ENCODE peak calls at places on chromosomes 1 and 21, in ten cellular contexts. One of them, this sample, is unnamed.

GRCh38 chr21:41684381-41685245 is 82.2 kb downstream of the RIPK4 start:
- DNase-seq in AG10803: peak; percentile 66
- DNase-seq in Daoy: peak; percentile 87
- DNase-seq in astrocyte of the spinal cord: peak; percentile 31
- DNase-seq in fibroblast of pulmonary artery: peak; percentile 62
- DNase-seq in left ventricle myocardium superior: no peak
- DNase-seq in Right ventricle myocardium inferior: peak; percentile 51
- DNase-seq in neural progenitor cell: no peak
- DNase-seq in fibroblast of mammary gland: peak; percentile 67
- DNase-seq in left ventricle myocardium inferior: no peak
- DNase-seq in this sample: no peak

GRCh38 chr21:37430184-37430821 is 63.7 kb downstream of the DYRK1A start:
- DNase-seq in AG10803: no peak
- DNase-seq in Daoy: no peak
- DNase-seq in astrocyte of the spinal cord: no peak
- DNase-seq in fibroblast of pulmonary artery: no peak
- DNase-seq in left ventricle myocardium superior: no peak
- DNase-seq in Right ventricle myocardium inferior: no peak
- DNase-seq in neural progenitor cell: no peak
- DNase-seq in fibroblast of mammary gland: no peak
- DNase-seq in left ventricle myocardium inferior: no peak
- DNase-seq in this sample: no peak

GRCh38 chr1:75243124-75243523 is 108.9 kb downstream of the LHX8 start:
- DNase-seq in AG10803: no peak
- DNase-seq in Daoy: no peak
- DNase-seq in astrocyte of the spinal cord: no peak
- DNase-seq in fibroblast of pulmonary artery: no peak
- DNase-seq in left ventricle myocardium superior: no peak
- DNase-seq in Right ventricle myocardium inferior: no peak
- DNase-seq in neural progenitor cell: no peak
- DNase-seq in fibroblast of mammary gland: no peak
- DNase-seq in left ventricle myocardium inferior: no peak
- DNase-seq in this sample: no peak

GRCh38 chr1:12774801-12775345 is 1.3 kb downstream of the PRAMEF12 start:
- DNase-seq in AG10803: no peak
- DNase-seq in Daoy: no peak
- DNase-seq in astrocyte of the spinal cord: no peak
- DNase-seq in fibroblast of pulmonary artery: no peak
- DNase-seq in left ventricle myocardium superior: no peak
- DNase-seq in Right ventricle myocardium inferior: no peak
- DNase-seq in neural progenitor cell: no peak
- DNase-seq in fibroblast of mammary gland: no peak
- DNase-seq in left ventricle myocardium inferior: no peak
- DNase-seq in this sample: no peak

GRCh38 chr1:36956570-36956969 is 77.7 kb downstream of the GRIK3 start:
- DNase-seq in AG10803: no peak
- DNase-seq in Daoy: no peak
- DNase-seq in astrocyte of the spinal cord: no peak
- DNase-seq in fibroblast of pulmonary artery: no peak
- DNase-seq in left ventricle myocardium superior: no peak
- DNase-seq in Right ventricle myocardium inferior: peak; percentile 27
- DNase-seq in neural progenitor cell: no peak
- DNase-seq in fibroblast of mammary gland: no peak
- DNase-seq in left ventricle myocardium inferior: no peak
- DNase-seq in this sample: no peak

GRCh38 chr21:42975886-42976608 is 1.7 kb downstream of the PKNOX1 start:
- DNase-seq in AG10803: no peak
- DNase-seq in Daoy: no peak
- DNase-seq in astrocyte of the spinal cord: no peak
- DNase-seq in fibroblast of pulmonary artery: no peak
- DNase-seq in left ventricle myocardium superior: no peak
- DNase-seq in Right ventricle myocardium inferior: no peak
- DNase-seq in neural progenitor cell: no peak
- DNase-seq in fibroblast of mammary gland: peak; percentile 22
- DNase-seq in left ventricle myocardium inferior: no peak
- DNase-seq in this sample: no peak

GRCh38 chr1:150764617-150765090 is 924 bp downstream of the CTSS start:
- DNase-seq in AG10803: peak; percentile 84
- DNase-seq in Daoy: peak; percentile 56
- DNase-seq in astrocyte of the spinal cord: peak; percentile 59
- DNase-seq in fibroblast of pulmonary artery: peak; percentile 89
- DNase-seq in left ventricle myocardium superior: no peak
- DNase-seq in Right ventricle myocardium inferior: no peak
- DNase-seq in neural progenitor cell: no peak
- DNase-seq in fibroblast of mammary gland: peak; percentile 80
- DNase-seq in left ventricle myocardium inferior: no peak
- DNase-seq in this sample: no peak

GRCh38 chr1:75136921-75137641 is 2.9 kb downstream of the LHX8 start:
- DNase-seq in AG10803: peak; percentile 15
- DNase-seq in Daoy: peak; percentile 16
- DNase-seq in astrocyte of the spinal cord: no peak
- DNase-seq in fibroblast of pulmonary artery: peak; percentile 17
- DNase-seq in left ventricle myocardium superior: no peak
- DNase-seq in Right ventricle myocardium inferior: peak; percentile 6
- DNase-seq in neural progenitor cell: peak; percentile 39
- DNase-seq in fibroblast of mammary gland: peak; percentile 7
- DNase-seq in left ventricle myocardium inferior: no peak
- DNase-seq in this sample: no peak

GRCh38 chr1:228986093-228986904 is 251.0 kb downstream of the RHOU start:
- DNase-seq in AG10803: no peak
- DNase-seq in Daoy: no peak
- DNase-seq in astrocyte of the spinal cord: peak; percentile 20
- DNase-seq in fibroblast of pulmonary artery: peak; percentile 41
- DNase-seq in left ventricle myocardium superior: peak; percentile 73
- DNase-seq in Right ventricle myocardium inferior: peak; percentile 74
- DNase-seq in neural progenitor cell: no peak
- DNase-seq in fibroblast of mammary gland: peak; percentile 10
- DNase-seq in left ventricle myocardium inferior: peak; percentile 63
- DNase-seq in this sample: no peak

GRCh38 chr1:212514056-212514614 is 81.4 kb downstream of the NENF start:
- DNase-seq in AG10803: peak; percentile 37
- DNase-seq in Daoy: peak; percentile 96
- DNase-seq in astrocyte of the spinal cord: peak; percentile 58
- DNase-seq in fibroblast of pulmonary artery: peak; percentile 49
- DNase-seq in left ventricle myocardium superior: peak; percentile 66
- DNase-seq in Right ventricle myocardium inferior: no peak
- DNase-seq in neural progenitor cell: no peak
- DNase-seq in fibroblast of mammary gland: peak; percentile 16
- DNase-seq in left ventricle myocardium inferior: peak; percentile 41
- DNase-seq in this sample: peak; percentile 62

GRCh38 chr1:222373831-222374603 is 173.9 kb downstream of the HHIPL2 start:
- DNase-seq in AG10803: no peak
- DNase-seq in Daoy: no peak
- DNase-seq in astrocyte of the spinal cord: no peak
- DNase-seq in fibroblast of pulmonary artery: no peak
- DNase-seq in left ventricle myocardium superior: no peak
- DNase-seq in Right ventricle myocardium inferior: no peak
- DNase-seq in neural progenitor cell: no peak
- DNase-seq in fibroblast of mammary gland: no peak
- DNase-seq in left ventricle myocardium inferior: no peak
- DNase-seq in this sample: no peak

GRCh38 chr1:44609412-44609767 is 64.9 kb downstream of the TMEM53 start:
- DNase-seq in AG10803: peak; percentile 45
- DNase-seq in Daoy: peak; percentile 59
- DNase-seq in astrocyte of the spinal cord: peak; percentile 47
- DNase-seq in fibroblast of pulmonary artery: peak; percentile 46
- DNase-seq in left ventricle myocardium superior: peak; percentile 60
- DNase-seq in Right ventricle myocardium inferior: no peak
- DNase-seq in neural progenitor cell: peak; percentile 85
- DNase-seq in fibroblast of mammary gland: peak; percentile 65
- DNase-seq in left ventricle myocardium inferior: peak; percentile 39
- DNase-seq in this sample: peak; percentile 82

GRCh38 chr1:154157520-154158306 is 2.8 kb upstream of the NUP210L start:
- DNase-seq in AG10803: no peak
- DNase-seq in Daoy: no peak
- DNase-seq in astrocyte of the spinal cord: no peak
- DNase-seq in fibroblast of pulmonary artery: peak; percentile 79
- DNase-seq in left ventricle myocardium superior: no peak
- DNase-seq in Right ventricle myocardium inferior: no peak
- DNase-seq in neural progenitor cell: peak; percentile 7
- DNase-seq in fibroblast of mammary gland: peak; percentile 15
- DNase-seq in left ventricle myocardium inferior: no peak
- DNase-seq in this sample: no peak

GRCh38 chr1:119673171-119673940 is 25.3 kb upstream of the ZNF697 start:
- DNase-seq in AG10803: peak; percentile 45
- DNase-seq in Daoy: peak; percentile 56
- DNase-seq in astrocyte of the spinal cord: peak; percentile 9
- DNase-seq in fibroblast of pulmonary artery: peak; percentile 73
- DNase-seq in left ventricle myocardium superior: no peak
- DNase-seq in Right ventricle myocardium inferior: no peak
- DNase-seq in neural progenitor cell: no peak
- DNase-seq in fibroblast of mammary gland: no peak
- DNase-seq in left ventricle myocardium inferior: no peak
- DNase-seq in this sample: no peak

GRCh38 chr1:5947978-5948680 is 44.1 kb downstream of the NPHP4 start:
- DNase-seq in AG10803: no peak
- DNase-seq in Daoy: no peak
- DNase-seq in astrocyte of the spinal cord: no peak
- DNase-seq in fibroblast of pulmonary artery: no peak
- DNase-seq in left ventricle myocardium superior: no peak
- DNase-seq in Right ventricle myocardium inferior: peak; percentile 70
- DNase-seq in neural progenitor cell: no peak
- DNase-seq in fibroblast of mammary gland: peak; percentile 46
- DNase-seq in left ventricle myocardium inferior: no peak
- DNase-seq in this sample: no peak

GRCh38 chr1:9591669-9592509 is 3.2 kb downstream of the TMEM201 start:
- DNase-seq in AG10803: no peak
- DNase-seq in Daoy: no peak
- DNase-seq in astrocyte of the spinal cord: no peak
- DNase-seq in fibroblast of pulmonary artery: no peak
- DNase-seq in left ventricle myocardium superior: peak; percentile 51
- DNase-seq in Right ventricle myocardium inferior: no peak
- DNase-seq in neural progenitor cell: no peak
- DNase-seq in fibroblast of mammary gland: no peak
- DNase-seq in left ventricle myocardium inferior: no peak
- DNase-seq in this sample: no peak

GRCh38 chr1:29655945-29656866 is 419.9 kb downstream of the PTPRU start:
- DNase-seq in AG10803: no peak
- DNase-seq in Daoy: peak; percentile 25
- DNase-seq in astrocyte of the spinal cord: no peak
- DNase-seq in fibroblast of pulmonary artery: no peak
- DNase-seq in left ventricle myocardium superior: no peak
- DNase-seq in Right ventricle myocardium inferior: no peak
- DNase-seq in neural progenitor cell: peak; percentile 58
- DNase-seq in fibroblast of mammary gland: no peak
- DNase-seq in left ventricle myocardium inferior: no peak
- DNase-seq in this sample: peak; percentile 46

GRCh38 chr1:73310797-73311381 is 887.1 kb downstream of the LRRIQ3 start:
- DNase-seq in AG10803: no peak
- DNase-seq in Daoy: no peak
- DNase-seq in astrocyte of the spinal cord: no peak
- DNase-seq in fibroblast of pulmonary artery: no peak
- DNase-seq in left ventricle myocardium superior: no peak
- DNase-seq in Right ventricle myocardium inferior: no peak
- DNase-seq in neural progenitor cell: no peak
- DNase-seq in fibroblast of mammary gland: no peak
- DNase-seq in left ventricle myocardium inferior: no peak
- DNase-seq in this sample: no peak

GRCh38 chr1:109657395-109657794 is 1.5 kb downstream of the GSTM4 start:
- DNase-seq in AG10803: no peak
- DNase-seq in Daoy: no peak
- DNase-seq in astrocyte of the spinal cord: no peak
- DNase-seq in fibroblast of pulmonary artery: no peak
- DNase-seq in left ventricle myocardium superior: no peak
- DNase-seq in Right ventricle myocardium inferior: no peak
- DNase-seq in neural progenitor cell: no peak
- DNase-seq in fibroblast of mammary gland: no peak
- DNase-seq in left ventricle myocardium inferior: no peak
- DNase-seq in this sample: no peak

GRCh38 chr21:24781146-24781545 is 826.1 kb downstream of the MRPL39 start:
- DNase-seq in AG10803: no peak
- DNase-seq in Daoy: no peak
- DNase-seq in astrocyte of the spinal cord: no peak
- DNase-seq in fibroblast of pulmonary artery: no peak
- DNase-seq in left ventricle myocardium superior: no peak
- DNase-seq in Right ventricle myocardium inferior: no peak
- DNase-seq in neural progenitor cell: no peak
- DNase-seq in fibroblast of mammary gland: no peak
- DNase-seq in left ventricle myocardium inferior: no peak
- DNase-seq in this sample: no peak

GRCh38 chr1:186183219-186183618 is 191.8 kb downstream of the TPR start:
- DNase-seq in AG10803: peak; percentile 84
- DNase-seq in Daoy: peak; percentile 90
- DNase-seq in astrocyte of the spinal cord: peak; percentile 60
- DNase-seq in fibroblast of pulmonary artery: peak; percentile 48
- DNase-seq in left ventricle myocardium superior: no peak
- DNase-seq in Right ventricle myocardium inferior: no peak
- DNase-seq in neural progenitor cell: no peak
- DNase-seq in fibroblast of mammary gland: peak; percentile 96
- DNase-seq in left ventricle myocardium inferior: no peak
- DNase-seq in this sample: no peak

GRCh38 chr21:14748662-14749061 is 202.5 kb upstream of the SAMSN1 start:
- DNase-seq in AG10803: no peak
- DNase-seq in Daoy: no peak
- DNase-seq in astrocyte of the spinal cord: no peak
- DNase-seq in fibroblast of pulmonary artery: no peak
- DNase-seq in left ventricle myocardium superior: no peak
- DNase-seq in Right ventricle myocardium inferior: no peak
- DNase-seq in neural progenitor cell: no peak
- DNase-seq in fibroblast of mammary gland: no peak
- DNase-seq in left ventricle myocardium inferior: no peak
- DNase-seq in this sample: no peak

GRCh38 chr1:178578541-178578940 is 65.6 kb downstream of the TEX35 start:
- DNase-seq in AG10803: no peak
- DNase-seq in Daoy: no peak
- DNase-seq in astrocyte of the spinal cord: no peak
- DNase-seq in fibroblast of pulmonary artery: no peak
- DNase-seq in left ventricle myocardium superior: no peak
- DNase-seq in Right ventricle myocardium inferior: no peak
- DNase-seq in neural progenitor cell: no peak
- DNase-seq in fibroblast of mammary gland: no peak
- DNase-seq in left ventricle myocardium inferior: no peak
- DNase-seq in this sample: no peak

GRCh38 chr1:204256531-204256930 is 42.7 kb upstream of the GOLT1A start:
- DNase-seq in AG10803: no peak
- DNase-seq in Daoy: no peak
- DNase-seq in astrocyte of the spinal cord: no peak
- DNase-seq in fibroblast of pulmonary artery: no peak
- DNase-seq in left ventricle myocardium superior: no peak
- DNase-seq in Right ventricle myocardium inferior: peak; percentile 51
- DNase-seq in neural progenitor cell: no peak
- DNase-seq in fibroblast of mammary gland: no peak
- DNase-seq in left ventricle myocardium inferior: no peak
- DNase-seq in this sample: no peak